ENCODE peak calls at places on chromosome 10, in ten cellular contexts. W, Z, J, C, Q, K, D, V, B and T are unnamed samples.

GRCh38 chr10:57849726-57850357 is 417.9 kb downstream of the IPMK start:
- ATAC-seq in Q (no peak), C (no peak), D (no peak), B (no peak), J (no peak), W (no peak), Z (no peak), V (no peak), K (no peak), T (no peak)

GRCh38 chr10:37948210-37948609 is 28.2 kb downstream of the ZNF25 start:
- ATAC-seq in V (no peak), B (no peak), J (no peak), K (no peak), C (no peak), W (no peak), D (no peak), Q (no peak), Z (no peak), T (no peak)

GRCh38 chr10:101139421-101139911 is 8.4 kb downstream of the TLX1 start:
- ATAC-seq in B (no peak), K (no peak), W (no peak), V (no peak), J (no peak), Q (no peak), Z (peak), D (peak), C (no peak), T (no peak)

GRCh38 chr10:9311702-9312499 is 1257.4 kb downstream of the GATA3 start:
- ATAC-seq in C (no peak), V (no peak), J (no peak), D (no peak), W (no peak), Q (no peak), Z (no peak), B (no peak), K (no peak), T (no peak)

GRCh38 chr10:14757394-14757793 is 17.3 kb downstream of the FAM107B start:
- ATAC-seq in Q (no peak), V (no peak), J (no peak), W (peak), B (peak), Z (no peak), K (peak), D (no peak), C (no peak), T (no peak)

GRCh38 chr10:93261961-93262610 is 188.4 kb downstream of the CYP26A1 start:
- ATAC-seq in J (no peak), W (no peak), K (no peak), V (no peak), Z (no peak), Q (no peak), B (no peak), C (no peak), D (no peak), T (no peak)

GRCh38 chr10:9596368-9596920 is 1421.2 kb upstream of the CELF2 start:
- ATAC-seq in C (no peak), Z (peak), B (peak), V (no peak), W (no peak), Q (no peak), K (no peak), J (no peak), D (no peak), T (no peak)

GRCh38 chr10:68212721-68213352 is 19.1 kb downstream of the ATOH7 start:
- ATAC-seq in V (no peak), Q (no peak), Z (no peak), W (no peak), D (peak), K (no peak), C (no peak), B (peak), J (no peak), T (no peak)

GRCh38 chr10:78215645-78216044 is 182.0 kb downstream of the RPS24 start:
- ATAC-seq in V (no peak), B (peak), Z (no peak), K (peak), C (no peak), Q (no peak), W (no peak), D (no peak), J (peak), T (no peak)

GRCh38 chr10:69364232-69364631 is 52.5 kb downstream of the TACR2 start:
- ATAC-seq in V (no peak), W (no peak), Z (no peak), K (no peak), B (no peak), C (no peak), J (no peak), D (no peak), Q (no peak), T (no peak)

GRCh38 chr10:112132429-112132828 is 51.1 kb downstream of the GPAM start:
- ATAC-seq in J (no peak), C (no peak), W (no peak), B (no peak), D (no peak), Z (no peak), K (no peak), Q (no peak), V (no peak), T (no peak)

GRCh38 chr10:52583341-52583740 is 189.2 kb downstream of the MBL2 start:
- ATAC-seq in B (no peak), C (no peak), Z (no peak), K (no peak), W (no peak), V (no peak), D (no peak), Q (no peak), J (no peak), T (no peak)

GRCh38 chr10:1132584-1132983 is 76.4 kb downstream of the WDR37 start:
- ATAC-seq in V (peak), D (no peak), Z (no peak), K (no peak), W (peak), J (no peak), B (no peak), Q (peak), C (peak), T (peak)

GRCh38 chr10:123945506-123945905 is 53.9 kb upstream of the CPXM2 start:
- ATAC-seq in J (no peak), V (no peak), Z (no peak), Q (no peak), W (no peak), K (no peak), D (no peak), B (peak), C (no peak), T (peak)

GRCh38 chr10:101766753-101767599 is 8.9 kb downstream of the FGF8 start:
- ATAC-seq in C (no peak), W (no peak), K (no peak), Z (no peak), J (no peak), Q (no peak), V (no peak), D (no peak), B (no peak), T (no peak)

GRCh38 chr10:128186959-128187787 is 61.0 kb upstream of the MKI67 start:
- ATAC-seq in Z (no peak), B (no peak), J (peak), C (peak), W (peak), D (peak), K (no peak), Q (peak), V (peak), T (no peak)

GRCh38 chr10:119197921-119198320 is 9.4 kb upstream of the GRK5 start:
- ATAC-seq in W (peak), B (no peak), Q (peak), K (no peak), V (peak), C (peak), Z (no peak), D (no peak), J (peak), T (peak)

GRCh38 chr10:14696763-14697321 is 77.9 kb downstream of the FAM107B start:
- ATAC-seq in D (no peak), W (no peak), V (no peak), J (no peak), B (no peak), Z (no peak), K (peak), C (no peak), Q (no peak), T (no peak)

GRCh38 chr10:62426086-62426485 is 51.9 kb downstream of the ZNF365 start:
- ATAC-seq in K (no peak), D (no peak), Q (no peak), B (no peak), W (no peak), J (peak), Z (peak), V (peak), C (peak), T (peak)

GRCh38 chr10:114605155-114605797 is 52.8 kb downstream of the ABLIM1 start:
- ATAC-seq in B (no peak), C (no peak), J (no peak), W (no peak), K (no peak), V (no peak), D (no peak), Z (no peak), Q (no peak), T (no peak)

GRCh38 chr10:15083674-15084501 is 4.7 kb downstream of the ACBD7 start:
- ATAC-seq in Q (no peak), Z (peak), B (no peak), J (no peak), V (no peak), W (no peak), C (no peak), D (no peak), K (no peak), T (no peak)

GRCh38 chr10:33298893-33299292 is 35.6 kb downstream of the NRP1 start:
- ATAC-seq in C (no peak), V (no peak), J (no peak), K (no peak), Q (no peak), D (no peak), W (no peak), Z (no peak), B (no peak), T (no peak)

GRCh38 chr10:117530791-117531190 is 11.8 kb upstream of the EMX2 start:
- ATAC-seq in V (no peak), B (no peak), Q (no peak), J (no peak), C (no peak), D (no peak), W (no peak), Z (no peak), K (no peak), T (no peak)

GRCh38 chr10:86037096-86037495 is 329.5 kb downstream of the GRID1 start:
- ATAC-seq in J (no peak), Z (no peak), K (no peak), C (no peak), V (no peak), W (no peak), B (no peak), Q (no peak), D (no peak), T (no peak)